ENCODE peak calls at places on chromosome 12, in eight cellular contexts. D is gastrocnemius medialis, K is ovary, N is H7, E is SJSA1, Q is astrocyte of the cerebellum, V is endothelial cell of umbilical vein, A is H1. B is an unnamed sample.

GRCh38 chr12:95099270-95099790 is 25.9 kb upstream of the NR2C1 start:
- DNase-seq in D (no peak), E (no peak), V (no peak), K (no peak), N (no peak), A (no peak), Q (no peak), B (no peak)

GRCh38 chr12:124098887-124099286 is 125.9 kb downstream of the ZNF664 start:
- DNase-seq in Q (no peak), V (no peak), D (no peak), N (no peak), A (no peak), E (no peak), K (no peak), B (no peak)

GRCh38 chr12:6605425-6606330 is 1.5 kb downstream of the CHD4 start:
- DNase-seq in K (no peak), E (peak), N (peak), V (peak), A (peak), D (no peak), Q (no peak), B (no peak)

GRCh38 chr12:109726511-109727038 is 12.9 kb downstream of the FAM222A start:
- DNase-seq in K (no peak), N (no peak), A (no peak), E (no peak), Q (no peak), D (no peak), V (no peak), B (no peak)

GRCh38 chr12:82146740-82147139 is 211.4 kb downstream of the CCDC59 start:
- DNase-seq in E (no peak), A (no peak), V (no peak), D (no peak), K (no peak), Q (no peak), N (no peak), B (no peak)

GRCh38 chr12:89821901-89822300 is 113.3 kb upstream of the ATP2B1 start:
- DNase-seq in Q (no peak), N (no peak), E (no peak), V (no peak), K (no peak), A (no peak), D (no peak), B (no peak)

GRCh38 chr12:32039341-32039740 is 67.3 kb upstream of the BICD1 start:
- DNase-seq in K (peak), D (no peak), E (no peak), N (peak), A (no peak), V (no peak), Q (no peak), B (no peak)

GRCh38 chr12:3275171-3276041 is 198.2 kb downstream of the TSPAN9 start:
- DNase-seq in K (peak), V (peak), Q (peak), N (peak), E (peak), A (peak), D (peak), B (no peak)

GRCh38 chr12:21991526-21991925 is 50.3 kb upstream of the ABCC9 start:
- DNase-seq in A (no peak), N (no peak), D (no peak), E (no peak), Q (no peak), V (no peak), K (no peak), B (no peak)

DNA sequence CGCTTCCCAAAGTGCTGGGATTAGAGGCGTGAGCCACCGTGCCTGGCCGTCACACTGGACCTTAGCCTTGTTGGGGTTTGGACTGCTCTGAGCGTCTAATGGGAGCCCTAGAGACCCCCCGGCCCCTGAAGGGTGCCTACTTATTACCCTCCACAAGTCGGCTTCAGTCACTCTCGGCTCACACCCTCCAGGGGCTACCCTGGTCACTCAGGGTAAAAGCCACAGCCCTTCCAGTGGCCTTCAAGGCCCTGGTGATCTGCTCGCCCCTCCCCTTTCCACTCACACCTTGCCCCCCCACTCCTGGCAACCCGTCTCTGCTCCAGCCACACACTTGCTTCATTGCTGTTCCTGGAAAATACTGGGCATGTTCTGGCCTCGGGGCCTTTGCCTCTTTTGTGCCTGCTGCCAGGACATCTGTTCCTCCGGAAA is 3.6 kb upstream of the MORN3 start:
- DNase-seq in N (peak), K (no peak), V (no peak), E (no peak), Q (no peak), A (no peak), D (peak), B (no peak)
- H3K4me3 ChIP-seq in N (peak), K (peak), V (no peak), E (peak), Q (peak), A (peak), D (peak), B (no peak)

DNA sequence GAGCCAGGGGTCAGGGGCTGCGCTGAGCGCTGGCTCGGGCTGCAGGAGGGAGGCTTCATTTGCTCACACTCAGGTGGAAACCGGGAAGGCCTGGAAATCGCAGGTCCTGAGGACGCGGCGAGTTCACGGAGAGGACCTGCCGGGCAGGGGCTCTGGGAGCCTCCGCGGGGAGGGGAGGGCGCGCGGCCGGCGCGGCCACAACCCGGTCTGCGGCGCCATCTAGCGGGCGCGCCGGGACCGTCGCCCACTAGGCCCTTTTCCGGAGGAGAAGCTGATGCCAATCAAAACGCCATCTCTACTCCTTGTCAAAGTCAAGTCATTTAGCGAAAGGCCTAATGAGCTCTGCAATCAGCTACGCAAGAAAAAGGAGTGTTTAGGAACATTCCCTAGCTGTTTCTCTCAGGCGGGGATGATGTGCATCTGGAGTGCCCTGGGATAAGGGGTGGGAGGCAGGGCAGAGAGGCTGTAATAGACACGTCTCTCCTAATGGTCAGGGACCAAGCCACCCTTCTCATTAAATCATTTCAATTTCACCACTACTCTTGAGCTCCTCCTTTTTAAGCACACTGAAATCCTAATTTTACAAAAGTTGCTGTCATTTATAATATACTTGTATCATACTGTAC is 885.8 kb upstream of the TMEM132C start:
- DNase-seq in N (peak), K (peak), V (no peak), D (no peak), E (peak), Q (no peak), A (peak), B (no peak)
- H3K4me3 ChIP-seq in N (no peak), K (no peak), V (no peak), D (no peak), E (no peak), Q (peak), A (no peak), B (peak)

GRCh38 chr12:44544018-44544417 is 332.1 kb downstream of the NELL2 start:
- DNase-seq in Q (no peak), D (no peak), A (no peak), V (no peak), N (no peak), K (no peak), E (no peak), B (no peak)
- H3K4me3 ChIP-seq in Q (no peak), D (no peak), A (no peak), V (no peak), N (no peak), K (no peak), E (no peak), B (no peak)

DNA sequence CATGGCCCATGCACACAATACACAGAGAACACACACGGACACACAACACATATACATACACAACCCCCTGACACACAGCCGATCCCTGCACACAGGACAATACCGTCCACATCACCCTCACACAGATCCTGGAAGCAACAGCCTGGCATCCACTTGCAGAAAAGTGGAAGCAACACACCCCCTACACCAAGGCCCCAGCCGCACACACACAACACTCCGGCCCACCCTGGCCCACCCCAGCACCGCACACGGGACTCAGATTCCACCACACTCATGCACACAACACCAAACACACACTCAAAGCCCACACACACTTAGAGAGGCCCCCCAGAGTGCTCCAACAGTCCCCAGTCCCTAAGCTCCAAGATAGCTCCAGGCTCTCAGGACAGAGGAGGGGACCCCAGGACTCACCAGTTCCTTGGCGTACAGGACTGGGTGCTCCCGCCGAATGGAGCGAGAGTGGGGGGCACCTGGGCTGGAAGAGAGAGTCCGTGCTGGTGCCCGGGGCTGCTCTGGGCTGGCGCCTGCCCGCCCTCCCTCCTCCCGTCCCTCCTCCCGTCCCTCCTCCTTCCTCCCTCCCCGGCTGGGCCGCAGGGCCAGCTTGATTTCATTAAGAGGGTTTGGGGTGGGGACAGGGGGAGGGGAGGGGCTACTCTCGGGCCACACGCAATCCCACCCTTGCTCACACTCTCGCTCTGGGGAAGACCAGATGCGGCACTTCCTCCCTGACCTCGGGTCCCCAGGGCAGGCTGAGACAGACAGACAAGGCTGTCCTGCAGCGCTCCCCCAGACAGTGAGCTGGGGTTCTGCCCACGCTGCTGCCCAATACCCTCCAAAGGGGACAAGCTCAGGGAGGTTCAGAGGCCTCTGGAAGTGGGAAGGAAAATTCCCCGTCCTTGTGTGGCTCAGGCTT is at the start of gene TMEM119:
- DNase-seq in K (no peak), A (no peak), V (no peak), E (peak), N (peak), D (no peak), Q (no peak), B (no peak)
- H3K4me3 ChIP-seq in K (no peak), A (no peak), V (no peak), E (peak), N (no peak), D (no peak), Q (peak), B (peak)

B was measured in skeletal muscle cell.